ENCODE peak calls at places on chromosomes 12 and 14, in five cellular contexts. C is hepatic stellate cell, W is mesenchymal stem cell, S is pons, B is NCI-H2081. E is an unnamed sample.

GRCh38 chr12:123250471-123251383 is 17.5 kb downstream of the MTRFR start:
- DNase-seq in C (no peak), S (no peak), W (no peak), B (peak), E (no peak)

GRCh38 chr12:31702047-31702446 is 26.8 kb downstream of the AMN1 start:
- DNase-seq in S (no peak), B (no peak), C (peak), W (peak), E (peak)

GRCh38 chr12:66115083-66115600 is 15.4 kb downstream of the LLPH start:
- DNase-seq in S (no peak), C (no peak), B (no peak), W (no peak), E (peak)

GRCh38 chr12:102757154-102757873 is 159.7 kb downstream of the PAH start:
- DNase-seq in S (no peak), B (no peak), C (no peak), W (no peak), E (no peak)

GRCh38 chr14:92692822-92693226 is 55.6 kb downstream of the LGMN start:
- DNase-seq in B (peak), W (peak), C (no peak), S (peak), E (peak)

GRCh38 chr14:91946313-91947195 is 940 bp downstream of the FBLN5 start:
- DNase-seq in W (peak), C (peak), B (no peak), S (no peak), E (no peak)

GRCh38 chr14:72217164-72217563 is 284.9 kb downstream of the RGS6 start:
- DNase-seq in S (no peak), C (no peak), W (no peak), B (no peak), E (no peak)

GRCh38 chr12:112122823-112123690 is 2.3 kb upstream of the TRAFD1 start:
- DNase-seq in W (peak), B (peak), C (peak), S (no peak), E (no peak)

GRCh38 chr14:76227450-76228050 is 75.8 kb downstream of the GPATCH2L start:
- DNase-seq in S (no peak), W (peak), C (peak), B (no peak), E (no peak)

GRCh38 chr12:65608319-65608916 is 215.9 kb upstream of the HMGA2 start:
- DNase-seq in W (no peak), S (no peak), C (no peak), B (no peak), E (no peak)

E was measured in lung microvascular endothelial cell.